ENCODE peak calls at places on chromosomes 12 and 14, in eight cellular contexts. One of them, this sample, is unnamed. For H3K27me3, the result is how much of the 10 kb centered on the place peaks cover.

GRCh38 chr12:74539765-74540526 is 2.3 kb downstream of the ATXN7L3B start:
- DNase-seq in GM12878: no peak
- DNase-seq in aorta: no peak
- DNase-seq in mammary epithelial cell: no peak
- DNase-seq in effector memory CD4-positive, alpha-beta T cell: no peak
- DNase-seq in CD8-positive, alpha-beta memory T cell: no peak
- DNase-seq in naive thymus-derived CD4-positive, alpha-beta T cell: no peak
- DNase-seq in pancreas: no peak
- DNase-seq in this sample: peak

GRCh38 chr12:60152756-60153155 is 556.9 kb downstream of the SLC16A7 start:
- DNase-seq in GM12878: no peak
- DNase-seq in naive thymus-derived CD4-positive, alpha-beta T cell: no peak
- DNase-seq in CD8-positive, alpha-beta memory T cell: no peak
- DNase-seq in effector memory CD4-positive, alpha-beta T cell: no peak
- DNase-seq in aorta: no peak
- DNase-seq in mammary epithelial cell: peak
- DNase-seq in pancreas: no peak
- DNase-seq in this sample: no peak

GRCh38 chr14:65501328-65501727 is 88.8 kb downstream of the FUT8 start:
- DNase-seq in pancreas: no peak
- DNase-seq in GM12878: peak
- DNase-seq in CD8-positive, alpha-beta memory T cell: no peak
- DNase-seq in naive thymus-derived CD4-positive, alpha-beta T cell: no peak
- DNase-seq in effector memory CD4-positive, alpha-beta T cell: no peak
- DNase-seq in aorta: no peak
- DNase-seq in mammary epithelial cell: no peak
- DNase-seq in this sample: peak

GRCh38 chr14:24411468-24412454 is 13.0 kb downstream of the NYNRIN start:
- DNase-seq in effector memory CD4-positive, alpha-beta T cell: no peak
- DNase-seq in pancreas: no peak
- DNase-seq in CD8-positive, alpha-beta memory T cell: peak
- DNase-seq in GM12878: no peak
- DNase-seq in mammary epithelial cell: no peak
- DNase-seq in aorta: no peak
- DNase-seq in naive thymus-derived CD4-positive, alpha-beta T cell: peak
- DNase-seq in this sample: peak

GRCh38 chr14:95225251-95225887 is 68.0 kb upstream of the DICER1 start:
- DNase-seq in pancreas: peak
- DNase-seq in CD8-positive, alpha-beta memory T cell: no peak
- DNase-seq in aorta: no peak
- DNase-seq in naive thymus-derived CD4-positive, alpha-beta T cell: no peak
- DNase-seq in effector memory CD4-positive, alpha-beta T cell: no peak
- DNase-seq in GM12878: no peak
- DNase-seq in mammary epithelial cell: no peak
- DNase-seq in this sample: no peak

GRCh38 chr14:75879031-75879430 is 102.8 kb downstream of the TGFB3 start:
- DNase-seq in GM12878: no peak
- DNase-seq in CD8-positive, alpha-beta memory T cell: no peak
- DNase-seq in naive thymus-derived CD4-positive, alpha-beta T cell: no peak
- DNase-seq in aorta: no peak
- DNase-seq in mammary epithelial cell: peak
- DNase-seq in pancreas: no peak
- DNase-seq in effector memory CD4-positive, alpha-beta T cell: no peak
- DNase-seq in this sample: peak

GRCh38 chr12:62522984-62523383 is 56.4 kb downstream of the MON2 start:
- DNase-seq in GM12878: no peak
- DNase-seq in pancreas: no peak
- DNase-seq in effector memory CD4-positive, alpha-beta T cell: no peak
- DNase-seq in aorta: no peak
- DNase-seq in naive thymus-derived CD4-positive, alpha-beta T cell: no peak
- DNase-seq in CD8-positive, alpha-beta memory T cell: no peak
- DNase-seq in mammary epithelial cell: no peak
- DNase-seq in this sample: peak

GRCh38 chr14:65491274-65491673 is 78.7 kb downstream of the FUT8 start:
- DNase-seq in GM12878: no peak
- DNase-seq in naive thymus-derived CD4-positive, alpha-beta T cell: no peak
- DNase-seq in pancreas: no peak
- DNase-seq in CD8-positive, alpha-beta memory T cell: no peak
- DNase-seq in effector memory CD4-positive, alpha-beta T cell: no peak
- DNase-seq in aorta: no peak
- DNase-seq in mammary epithelial cell: no peak
- DNase-seq in this sample: no peak

GRCh38 chr12:97308576-97309198 is 153.9 kb upstream of the RMST start:
- DNase-seq in effector memory CD4-positive, alpha-beta T cell: no peak
- DNase-seq in GM12878: peak
- DNase-seq in mammary epithelial cell: peak
- DNase-seq in aorta: no peak
- DNase-seq in naive thymus-derived CD4-positive, alpha-beta T cell: peak
- DNase-seq in CD8-positive, alpha-beta memory T cell: no peak
- DNase-seq in pancreas: no peak
- DNase-seq in this sample: peak

GRCh38 chr12:24838531-24838950 is 110.4 kb downstream of the BCAT1 start:
- DNase-seq in GM12878: peak
- DNase-seq in aorta: peak
- DNase-seq in pancreas: peak
- DNase-seq in effector memory CD4-positive, alpha-beta T cell: no peak
- DNase-seq in mammary epithelial cell: peak
- DNase-seq in naive thymus-derived CD4-positive, alpha-beta T cell: no peak
- DNase-seq in CD8-positive, alpha-beta memory T cell: no peak
- DNase-seq in this sample: peak

GRCh38 chr12:46187023-46187422 is 81.8 kb downstream of the SLC38A1 start:
- DNase-seq in mammary epithelial cell: peak
- DNase-seq in aorta: no peak
- DNase-seq in effector memory CD4-positive, alpha-beta T cell: no peak
- DNase-seq in pancreas: peak
- DNase-seq in naive thymus-derived CD4-positive, alpha-beta T cell: no peak
- DNase-seq in CD8-positive, alpha-beta memory T cell: no peak
- DNase-seq in GM12878: no peak
- DNase-seq in this sample: no peak

GRCh38 chr14:52950410-52950897 is 396 bp downstream of the FERMT2 start:
- DNase-seq in mammary epithelial cell: peak
- DNase-seq in pancreas: peak
- DNase-seq in CD8-positive, alpha-beta memory T cell: peak
- DNase-seq in effector memory CD4-positive, alpha-beta T cell: no peak
- DNase-seq in GM12878: no peak
- DNase-seq in aorta: peak
- DNase-seq in naive thymus-derived CD4-positive, alpha-beta T cell: peak
- DNase-seq in this sample: peak

GRCh38 chr12:26711569-26711968 is 121.4 kb downstream of the ITPR2 start:
- DNase-seq in aorta: no peak
- DNase-seq in CD8-positive, alpha-beta memory T cell: no peak
- DNase-seq in pancreas: no peak
- DNase-seq in effector memory CD4-positive, alpha-beta T cell: no peak
- DNase-seq in mammary epithelial cell: no peak
- DNase-seq in naive thymus-derived CD4-positive, alpha-beta T cell: no peak
- DNase-seq in GM12878: no peak
- DNase-seq in this sample: no peak

GRCh38 chr12:26713885-26714383 is 119.1 kb downstream of the ITPR2 start:
- DNase-seq in pancreas: no peak
- DNase-seq in CD8-positive, alpha-beta memory T cell: no peak
- DNase-seq in GM12878: peak
- DNase-seq in aorta: no peak
- DNase-seq in naive thymus-derived CD4-positive, alpha-beta T cell: no peak
- DNase-seq in mammary epithelial cell: no peak
- DNase-seq in effector memory CD4-positive, alpha-beta T cell: no peak
- DNase-seq in this sample: no peak

GRCh38 chr12:26711072-26711471 is 121.9 kb downstream of the ITPR2 start:
- DNase-seq in effector memory CD4-positive, alpha-beta T cell: no peak
- DNase-seq in CD8-positive, alpha-beta memory T cell: no peak
- DNase-seq in GM12878: no peak
- DNase-seq in mammary epithelial cell: no peak
- DNase-seq in naive thymus-derived CD4-positive, alpha-beta T cell: no peak
- DNase-seq in aorta: no peak
- DNase-seq in pancreas: no peak
- DNase-seq in this sample: no peak

GRCh38 chr12:26715232-26715631 is 117.8 kb downstream of the ITPR2 start:
- DNase-seq in aorta: no peak
- DNase-seq in naive thymus-derived CD4-positive, alpha-beta T cell: no peak
- DNase-seq in effector memory CD4-positive, alpha-beta T cell: no peak
- DNase-seq in pancreas: no peak
- DNase-seq in mammary epithelial cell: no peak
- DNase-seq in CD8-positive, alpha-beta memory T cell: no peak
- DNase-seq in GM12878: no peak
- DNase-seq in this sample: no peak

DNA sequence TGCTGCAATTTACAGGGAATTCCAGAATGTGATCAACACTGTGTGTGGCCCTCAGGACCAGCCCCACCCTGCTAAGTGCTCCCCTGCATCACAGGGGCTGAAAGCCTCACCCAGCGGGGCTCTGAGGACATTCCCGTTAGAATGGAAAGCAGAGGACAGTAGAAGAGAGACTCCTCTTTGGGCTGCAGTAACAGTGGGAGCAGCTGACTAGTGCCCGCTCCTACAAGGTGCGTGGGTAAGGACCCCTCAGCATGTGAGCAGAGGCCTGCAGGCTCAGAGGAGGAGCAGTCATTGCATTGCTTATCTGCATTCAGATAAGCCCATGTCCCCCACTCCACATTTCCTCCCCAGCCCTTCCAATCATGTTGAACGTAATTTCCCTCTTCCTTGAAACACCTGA is 120.1 kb downstream of the ITPR2 start:
- DNase-seq in CD8-positive, alpha-beta memory T cell: no peak
- DNase-seq in mammary epithelial cell: no peak
- DNase-seq in GM12878: no peak
- DNase-seq in aorta: no peak
- DNase-seq in pancreas: no peak
- DNase-seq in effector memory CD4-positive, alpha-beta T cell: no peak
- DNase-seq in naive thymus-derived CD4-positive, alpha-beta T cell: no peak
- DNase-seq in this sample: no peak
- H3K4me3 ChIP-seq in CD8-positive, alpha-beta memory T cell: no peak
- H3K4me3 ChIP-seq in mammary epithelial cell: no peak
- H3K4me3 ChIP-seq in GM12878: no peak
- H3K4me3 ChIP-seq in aorta: no peak
- H3K4me3 ChIP-seq in pancreas: no peak
- H3K4me3 ChIP-seq in effector memory CD4-positive, alpha-beta T cell: no peak
- H3K4me3 ChIP-seq in naive thymus-derived CD4-positive, alpha-beta T cell: no peak
- H3K4me3 ChIP-seq in this sample: no peak

GRCh38 chr12:65894127-65894526 is 69.8 kb downstream of the HMGA2 start:
- DNase-seq in effector memory CD4-positive, alpha-beta T cell: no peak
- DNase-seq in GM12878: no peak
- DNase-seq in naive thymus-derived CD4-positive, alpha-beta T cell: no peak
- DNase-seq in mammary epithelial cell: no peak
- DNase-seq in aorta: no peak
- DNase-seq in CD8-positive, alpha-beta memory T cell: no peak
- DNase-seq in pancreas: no peak
- DNase-seq in this sample: no peak
- H3K27ac ChIP-seq in effector memory CD4-positive, alpha-beta T cell: no peak
- H3K27ac ChIP-seq in GM12878: no peak
- H3K27ac ChIP-seq in naive thymus-derived CD4-positive, alpha-beta T cell: no peak
- H3K27ac ChIP-seq in mammary epithelial cell: no peak
- H3K27ac ChIP-seq in aorta: no peak
- H3K27ac ChIP-seq in CD8-positive, alpha-beta memory T cell: no peak
- H3K27ac ChIP-seq in pancreas: no peak
- H3K27ac ChIP-seq in this sample: no peak

GRCh38 chr14:74411671-74412070 is 14.3 kb downstream of the SYNDIG1L start:
- DNase-seq in mammary epithelial cell: no peak
- DNase-seq in naive thymus-derived CD4-positive, alpha-beta T cell: no peak
- DNase-seq in CD8-positive, alpha-beta memory T cell: no peak
- DNase-seq in effector memory CD4-positive, alpha-beta T cell: no peak
- DNase-seq in GM12878: no peak
- DNase-seq in pancreas: no peak
- DNase-seq in aorta: no peak
- DNase-seq in this sample: no peak
- H3K27me3 ChIP-seq in mammary epithelial cell: under half
- H3K27me3 ChIP-seq in naive thymus-derived CD4-positive, alpha-beta T cell: under half
- H3K27me3 ChIP-seq in CD8-positive, alpha-beta memory T cell: under half
- H3K27me3 ChIP-seq in effector memory CD4-positive, alpha-beta T cell: under half
- H3K27me3 ChIP-seq in GM12878: under half
- H3K27me3 ChIP-seq in pancreas: under half
- H3K27me3 ChIP-seq in aorta: under half
- H3K27me3 ChIP-seq in this sample: under half

GRCh38 chr12:52759695-52760094 is 17.4 kb downstream of the KRT76 start:
- DNase-seq in CD8-positive, alpha-beta memory T cell: no peak
- DNase-seq in naive thymus-derived CD4-positive, alpha-beta T cell: no peak
- DNase-seq in GM12878: no peak
- DNase-seq in mammary epithelial cell: no peak
- DNase-seq in aorta: no peak
- DNase-seq in effector memory CD4-positive, alpha-beta T cell: no peak
- DNase-seq in pancreas: no peak
- DNase-seq in this sample: no peak
- H3K4me3 ChIP-seq in CD8-positive, alpha-beta memory T cell: no peak
- H3K4me3 ChIP-seq in naive thymus-derived CD4-positive, alpha-beta T cell: no peak
- H3K4me3 ChIP-seq in GM12878: no peak
- H3K4me3 ChIP-seq in mammary epithelial cell: no peak
- H3K4me3 ChIP-seq in aorta: no peak
- H3K4me3 ChIP-seq in effector memory CD4-positive, alpha-beta T cell: no peak
- H3K4me3 ChIP-seq in pancreas: no peak
- H3K4me3 ChIP-seq in this sample: no peak

GRCh38 chr12:112004041-112004440 is 8.9 kb downstream of the TMEM116 start:
- DNase-seq in effector memory CD4-positive, alpha-beta T cell: no peak
- DNase-seq in naive thymus-derived CD4-positive, alpha-beta T cell: no peak
- DNase-seq in mammary epithelial cell: no peak
- DNase-seq in CD8-positive, alpha-beta memory T cell: no peak
- DNase-seq in aorta: no peak
- DNase-seq in pancreas: no peak
- DNase-seq in GM12878: no peak
- DNase-seq in this sample: no peak

GRCh38 chr12:111998015-111998414 is 14.9 kb downstream of the TMEM116 start:
- DNase-seq in naive thymus-derived CD4-positive, alpha-beta T cell: no peak
- DNase-seq in aorta: no peak
- DNase-seq in CD8-positive, alpha-beta memory T cell: no peak
- DNase-seq in GM12878: no peak
- DNase-seq in effector memory CD4-positive, alpha-beta T cell: no peak
- DNase-seq in mammary epithelial cell: no peak
- DNase-seq in pancreas: no peak
- DNase-seq in this sample: no peak

GRCh38 chr12:112005419-112006395 is 7.3 kb downstream of the TMEM116 start:
- DNase-seq in pancreas: no peak
- DNase-seq in GM12878: no peak
- DNase-seq in aorta: no peak
- DNase-seq in effector memory CD4-positive, alpha-beta T cell: no peak
- DNase-seq in CD8-positive, alpha-beta memory T cell: no peak
- DNase-seq in mammary epithelial cell: peak
- DNase-seq in naive thymus-derived CD4-positive, alpha-beta T cell: no peak
- DNase-seq in this sample: peak

GRCh38 chr12:112000806-112001205 is 12.2 kb downstream of the TMEM116 start:
- DNase-seq in naive thymus-derived CD4-positive, alpha-beta T cell: no peak
- DNase-seq in CD8-positive, alpha-beta memory T cell: no peak
- DNase-seq in mammary epithelial cell: no peak
- DNase-seq in pancreas: no peak
- DNase-seq in effector memory CD4-positive, alpha-beta T cell: no peak
- DNase-seq in GM12878: no peak
- DNase-seq in aorta: no peak
- DNase-seq in this sample: no peak

DNA sequence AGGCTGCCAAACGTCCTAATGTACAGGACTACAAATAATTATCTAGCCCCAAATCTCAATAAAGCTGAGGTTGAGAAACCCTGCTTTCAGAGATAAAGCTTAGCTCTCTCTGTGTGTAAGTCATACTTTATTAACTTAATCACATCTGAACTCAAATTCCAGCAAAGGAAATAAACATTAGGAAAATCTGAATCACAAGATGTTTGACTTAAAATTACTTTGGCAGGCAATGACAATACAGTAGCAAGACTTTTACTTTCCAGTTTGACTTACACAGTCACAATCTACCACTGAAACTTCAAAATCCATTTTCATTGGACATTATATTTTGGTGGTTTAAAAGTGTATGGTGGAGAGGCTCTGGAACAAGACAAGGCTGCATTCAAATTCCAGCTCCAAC is 11.4 kb downstream of the TMEM116 start:
- DNase-seq in aorta: no peak
- DNase-seq in CD8-positive, alpha-beta memory T cell: no peak
- DNase-seq in GM12878: no peak
- DNase-seq in naive thymus-derived CD4-positive, alpha-beta T cell: no peak
- DNase-seq in effector memory CD4-positive, alpha-beta T cell: no peak
- DNase-seq in mammary epithelial cell: no peak
- DNase-seq in pancreas: no peak
- DNase-seq in this sample: no peak
- H3K27ac ChIP-seq in aorta: no peak
- H3K27ac ChIP-seq in CD8-positive, alpha-beta memory T cell: peak
- H3K27ac ChIP-seq in GM12878: no peak
- H3K27ac ChIP-seq in naive thymus-derived CD4-positive, alpha-beta T cell: peak
- H3K27ac ChIP-seq in effector memory CD4-positive, alpha-beta T cell: peak
- H3K27ac ChIP-seq in mammary epithelial cell: no peak
- H3K27ac ChIP-seq in pancreas: no peak
- H3K27ac ChIP-seq in this sample: no peak

This sample was measured in cardiac muscle cell.